ENCODE peak calls at places on chromosomes 4 and X, in eight cellular contexts. One of them, this sample, is unnamed.

GRCh38 chr4:183738081-183738673 is 79.1 kb downstream of the TRAPPC11 start:
- DNase-seq in activated naive CD4-positive, alpha-beta T cell treated with anti-CD3 and anti-CD28 coated beads for 36 hours: no peak
- DNase-seq in T-helper 9 cell: no peak
- DNase-seq in neural crest cell: no peak
- DNase-seq in ELF-1: no peak
- DNase-seq in anterior cingulate cortex: no peak
- DNase-seq in Daoy: no peak
- DNase-seq in stimulated activated naive B cell treated with anti-CD40 and anti-IgM and Interleukin-4, amounts not matched to agents 10 μg/mL and 1 μg/mL and 100 μg/mL, for 72 hours: no peak
- DNase-seq in this sample: peak; percentile 47

GRCh38 chr4:130851932-130852331 is 1756.0 kb downstream of the C4orf33 start:
- DNase-seq in activated naive CD4-positive, alpha-beta T cell treated with anti-CD3 and anti-CD28 coated beads for 36 hours: no peak
- DNase-seq in T-helper 9 cell: no peak
- DNase-seq in neural crest cell: no peak
- DNase-seq in ELF-1: no peak
- DNase-seq in anterior cingulate cortex: no peak
- DNase-seq in Daoy: no peak
- DNase-seq in stimulated activated naive B cell treated with anti-CD40 and anti-IgM and Interleukin-4, amounts not matched to agents 10 μg/mL and 1 μg/mL and 100 μg/mL, for 72 hours: no peak
- DNase-seq in this sample: no peak

GRCh38 chr4:143728171-143728570 is 27.7 kb upstream of the FREM3 start:
- DNase-seq in activated naive CD4-positive, alpha-beta T cell treated with anti-CD3 and anti-CD28 coated beads for 36 hours: no peak
- DNase-seq in T-helper 9 cell: no peak
- DNase-seq in neural crest cell: no peak
- DNase-seq in ELF-1: no peak
- DNase-seq in anterior cingulate cortex: no peak
- DNase-seq in Daoy: no peak
- DNase-seq in stimulated activated naive B cell treated with anti-CD40 and anti-IgM and Interleukin-4, amounts not matched to agents 10 μg/mL and 1 μg/mL and 100 μg/mL, for 72 hours: no peak
- DNase-seq in this sample: peak; percentile 56

GRCh38 chr4:24850669-24851068 is 55.3 kb downstream of the SOD3 start:
- DNase-seq in activated naive CD4-positive, alpha-beta T cell treated with anti-CD3 and anti-CD28 coated beads for 36 hours: no peak
- DNase-seq in T-helper 9 cell: no peak
- DNase-seq in neural crest cell: no peak
- DNase-seq in ELF-1: no peak
- DNase-seq in anterior cingulate cortex: no peak
- DNase-seq in Daoy: peak; percentile 86
- DNase-seq in stimulated activated naive B cell treated with anti-CD40 and anti-IgM and Interleukin-4, amounts not matched to agents 10 μg/mL and 1 μg/mL and 100 μg/mL, for 72 hours: no peak
- DNase-seq in this sample: peak; percentile 85

GRCh38 chr4:11724731-11725130 is 296.0 kb upstream of the HS3ST1 start:
- DNase-seq in activated naive CD4-positive, alpha-beta T cell treated with anti-CD3 and anti-CD28 coated beads for 36 hours: no peak
- DNase-seq in T-helper 9 cell: no peak
- DNase-seq in neural crest cell: no peak
- DNase-seq in ELF-1: no peak
- DNase-seq in anterior cingulate cortex: no peak
- DNase-seq in Daoy: no peak
- DNase-seq in stimulated activated naive B cell treated with anti-CD40 and anti-IgM and Interleukin-4, amounts not matched to agents 10 μg/mL and 1 μg/mL and 100 μg/mL, for 72 hours: no peak
- DNase-seq in this sample: no peak

GRCh38 chrX:19554786-19555185 is 39.5 kb upstream of the MAP3K15 start:
- DNase-seq in activated naive CD4-positive, alpha-beta T cell treated with anti-CD3 and anti-CD28 coated beads for 36 hours: peak; percentile 55
- DNase-seq in T-helper 9 cell: no peak
- DNase-seq in neural crest cell: no peak
- DNase-seq in ELF-1: no peak
- DNase-seq in anterior cingulate cortex: no peak
- DNase-seq in Daoy: peak; percentile 78
- DNase-seq in stimulated activated naive B cell treated with anti-CD40 and anti-IgM and Interleukin-4, amounts not matched to agents 10 μg/mL and 1 μg/mL and 100 μg/mL, for 72 hours: peak; percentile 51
- DNase-seq in this sample: peak; percentile 19

GRCh38 chr4:177322881-177323280 is 13.2 kb downstream of the NEIL3 start:
- DNase-seq in activated naive CD4-positive, alpha-beta T cell treated with anti-CD3 and anti-CD28 coated beads for 36 hours: no peak
- DNase-seq in T-helper 9 cell: no peak
- DNase-seq in neural crest cell: no peak
- DNase-seq in ELF-1: no peak
- DNase-seq in anterior cingulate cortex: no peak
- DNase-seq in Daoy: no peak
- DNase-seq in stimulated activated naive B cell treated with anti-CD40 and anti-IgM and Interleukin-4, amounts not matched to agents 10 μg/mL and 1 μg/mL and 100 μg/mL, for 72 hours: no peak
- DNase-seq in this sample: no peak

GRCh38 chr4:14091966-14092365 is 464.4 kb upstream of the BOD1L1 start:
- DNase-seq in activated naive CD4-positive, alpha-beta T cell treated with anti-CD3 and anti-CD28 coated beads for 36 hours: no peak
- DNase-seq in T-helper 9 cell: no peak
- DNase-seq in neural crest cell: no peak
- DNase-seq in ELF-1: no peak
- DNase-seq in anterior cingulate cortex: no peak
- DNase-seq in Daoy: no peak
- DNase-seq in stimulated activated naive B cell treated with anti-CD40 and anti-IgM and Interleukin-4, amounts not matched to agents 10 μg/mL and 1 μg/mL and 100 μg/mL, for 72 hours: no peak
- DNase-seq in this sample: no peak

GRCh38 chrX:45363596-45363995 is 162.9 kb upstream of the DIPK2B start:
- DNase-seq in activated naive CD4-positive, alpha-beta T cell treated with anti-CD3 and anti-CD28 coated beads for 36 hours: no peak
- DNase-seq in T-helper 9 cell: no peak
- DNase-seq in neural crest cell: no peak
- DNase-seq in ELF-1: no peak
- DNase-seq in anterior cingulate cortex: no peak
- DNase-seq in Daoy: no peak
- DNase-seq in stimulated activated naive B cell treated with anti-CD40 and anti-IgM and Interleukin-4, amounts not matched to agents 10 μg/mL and 1 μg/mL and 100 μg/mL, for 72 hours: no peak
- DNase-seq in this sample: no peak

GRCh38 chr4:79585834-79586233 is 177.8 kb upstream of the GK2 start:
- DNase-seq in activated naive CD4-positive, alpha-beta T cell treated with anti-CD3 and anti-CD28 coated beads for 36 hours: no peak
- DNase-seq in T-helper 9 cell: no peak
- DNase-seq in neural crest cell: no peak
- DNase-seq in ELF-1: peak; percentile 70
- DNase-seq in anterior cingulate cortex: no peak
- DNase-seq in Daoy: no peak
- DNase-seq in stimulated activated naive B cell treated with anti-CD40 and anti-IgM and Interleukin-4, amounts not matched to agents 10 μg/mL and 1 μg/mL and 100 μg/mL, for 72 hours: no peak
- DNase-seq in this sample: no peak

GRCh38 chrX:140509468-140510305 is 4.8 kb upstream of the SOX3 start:
- DNase-seq in activated naive CD4-positive, alpha-beta T cell treated with anti-CD3 and anti-CD28 coated beads for 36 hours: no peak
- DNase-seq in T-helper 9 cell: no peak
- DNase-seq in neural crest cell: no peak
- DNase-seq in ELF-1: peak; percentile 40
- DNase-seq in anterior cingulate cortex: no peak
- DNase-seq in Daoy: no peak
- DNase-seq in stimulated activated naive B cell treated with anti-CD40 and anti-IgM and Interleukin-4, amounts not matched to agents 10 μg/mL and 1 μg/mL and 100 μg/mL, for 72 hours: no peak
- DNase-seq in this sample: no peak

GRCh38 chr4:87541521-87541920 is 12.3 kb upstream of the SPARCL1 start:
- DNase-seq in activated naive CD4-positive, alpha-beta T cell treated with anti-CD3 and anti-CD28 coated beads for 36 hours: no peak
- DNase-seq in T-helper 9 cell: no peak
- DNase-seq in neural crest cell: no peak
- DNase-seq in ELF-1: no peak
- DNase-seq in anterior cingulate cortex: no peak
- DNase-seq in Daoy: no peak
- DNase-seq in stimulated activated naive B cell treated with anti-CD40 and anti-IgM and Interleukin-4, amounts not matched to agents 10 μg/mL and 1 μg/mL and 100 μg/mL, for 72 hours: no peak
- DNase-seq in this sample: no peak

GRCh38 chrX:39445336-39445735 is 644.1 kb downstream of the MID1IP1 start:
- DNase-seq in activated naive CD4-positive, alpha-beta T cell treated with anti-CD3 and anti-CD28 coated beads for 36 hours: peak; percentile 70
- DNase-seq in T-helper 9 cell: peak; percentile 25
- DNase-seq in neural crest cell: peak; percentile 18
- DNase-seq in ELF-1: peak; percentile 53
- DNase-seq in anterior cingulate cortex: no peak
- DNase-seq in Daoy: no peak
- DNase-seq in stimulated activated naive B cell treated with anti-CD40 and anti-IgM and Interleukin-4, amounts not matched to agents 10 μg/mL and 1 μg/mL and 100 μg/mL, for 72 hours: no peak
- DNase-seq in this sample: no peak

GRCh38 chr4:8534129-8534528 is 46.1 kb upstream of the GPR78 start:
- DNase-seq in activated naive CD4-positive, alpha-beta T cell treated with anti-CD3 and anti-CD28 coated beads for 36 hours: no peak
- DNase-seq in T-helper 9 cell: no peak
- DNase-seq in neural crest cell: no peak
- DNase-seq in ELF-1: peak; percentile 96
- DNase-seq in anterior cingulate cortex: no peak
- DNase-seq in Daoy: peak; percentile 71
- DNase-seq in stimulated activated naive B cell treated with anti-CD40 and anti-IgM and Interleukin-4, amounts not matched to agents 10 μg/mL and 1 μg/mL and 100 μg/mL, for 72 hours: no peak
- DNase-seq in this sample: no peak

GRCh38 chrX:10482262-10482661 is 138.1 kb downstream of the MID1 start:
- DNase-seq in activated naive CD4-positive, alpha-beta T cell treated with anti-CD3 and anti-CD28 coated beads for 36 hours: no peak
- DNase-seq in T-helper 9 cell: no peak
- DNase-seq in neural crest cell: peak; percentile 1
- DNase-seq in ELF-1: no peak
- DNase-seq in anterior cingulate cortex: no peak
- DNase-seq in Daoy: no peak
- DNase-seq in stimulated activated naive B cell treated with anti-CD40 and anti-IgM and Interleukin-4, amounts not matched to agents 10 μg/mL and 1 μg/mL and 100 μg/mL, for 72 hours: peak; percentile 66
- DNase-seq in this sample: no peak

GRCh38 chr4:152316969-152317368 is 218.9 kb downstream of the FBXW7 start:
- DNase-seq in activated naive CD4-positive, alpha-beta T cell treated with anti-CD3 and anti-CD28 coated beads for 36 hours: no peak
- DNase-seq in T-helper 9 cell: no peak
- DNase-seq in neural crest cell: no peak
- DNase-seq in ELF-1: no peak
- DNase-seq in anterior cingulate cortex: no peak
- DNase-seq in Daoy: no peak
- DNase-seq in stimulated activated naive B cell treated with anti-CD40 and anti-IgM and Interleukin-4, amounts not matched to agents 10 μg/mL and 1 μg/mL and 100 μg/mL, for 72 hours: no peak
- DNase-seq in this sample: no peak

GRCh38 chr4:76920715-76921114 is 22.8 kb upstream of the SOWAHB start:
- DNase-seq in activated naive CD4-positive, alpha-beta T cell treated with anti-CD3 and anti-CD28 coated beads for 36 hours: no peak
- DNase-seq in T-helper 9 cell: no peak
- DNase-seq in neural crest cell: no peak
- DNase-seq in ELF-1: no peak
- DNase-seq in anterior cingulate cortex: no peak
- DNase-seq in Daoy: no peak
- DNase-seq in stimulated activated naive B cell treated with anti-CD40 and anti-IgM and Interleukin-4, amounts not matched to agents 10 μg/mL and 1 μg/mL and 100 μg/mL, for 72 hours: no peak
- DNase-seq in this sample: no peak

GRCh38 chr4:163693211-163693610 is 198.7 kb downstream of the TMA16 start:
- DNase-seq in activated naive CD4-positive, alpha-beta T cell treated with anti-CD3 and anti-CD28 coated beads for 36 hours: no peak
- DNase-seq in T-helper 9 cell: no peak
- DNase-seq in neural crest cell: no peak
- DNase-seq in ELF-1: no peak
- DNase-seq in anterior cingulate cortex: no peak
- DNase-seq in Daoy: no peak
- DNase-seq in stimulated activated naive B cell treated with anti-CD40 and anti-IgM and Interleukin-4, amounts not matched to agents 10 μg/mL and 1 μg/mL and 100 μg/mL, for 72 hours: no peak
- DNase-seq in this sample: no peak

GRCh38 chr4:157992038-157992706 is 180.7 kb downstream of the GASK1B start:
- DNase-seq in activated naive CD4-positive, alpha-beta T cell treated with anti-CD3 and anti-CD28 coated beads for 36 hours: peak; percentile 32
- DNase-seq in T-helper 9 cell: no peak
- DNase-seq in neural crest cell: peak; percentile 61
- DNase-seq in ELF-1: no peak
- DNase-seq in anterior cingulate cortex: no peak
- DNase-seq in Daoy: peak; percentile 21
- DNase-seq in stimulated activated naive B cell treated with anti-CD40 and anti-IgM and Interleukin-4, amounts not matched to agents 10 μg/mL and 1 μg/mL and 100 μg/mL, for 72 hours: no peak
- DNase-seq in this sample: peak; percentile 47

GRCh38 chrX:72045141-72045540 is 86.6 kb downstream of the RTL5 start:
- DNase-seq in activated naive CD4-positive, alpha-beta T cell treated with anti-CD3 and anti-CD28 coated beads for 36 hours: no peak
- DNase-seq in T-helper 9 cell: no peak
- DNase-seq in neural crest cell: no peak
- DNase-seq in ELF-1: no peak
- DNase-seq in anterior cingulate cortex: no peak
- DNase-seq in Daoy: no peak
- DNase-seq in stimulated activated naive B cell treated with anti-CD40 and anti-IgM and Interleukin-4, amounts not matched to agents 10 μg/mL and 1 μg/mL and 100 μg/mL, for 72 hours: no peak
- DNase-seq in this sample: no peak

GRCh38 chrX:142036111-142036510 is 132.4 kb downstream of the MAGEC1 start:
- DNase-seq in activated naive CD4-positive, alpha-beta T cell treated with anti-CD3 and anti-CD28 coated beads for 36 hours: no peak
- DNase-seq in T-helper 9 cell: no peak
- DNase-seq in neural crest cell: no peak
- DNase-seq in ELF-1: no peak
- DNase-seq in anterior cingulate cortex: no peak
- DNase-seq in Daoy: no peak
- DNase-seq in stimulated activated naive B cell treated with anti-CD40 and anti-IgM and Interleukin-4, amounts not matched to agents 10 μg/mL and 1 μg/mL and 100 μg/mL, for 72 hours: no peak
- DNase-seq in this sample: no peak

GRCh38 chrX:105461013-105461412 is 240.5 kb upstream of the TEX13A start:
- DNase-seq in activated naive CD4-positive, alpha-beta T cell treated with anti-CD3 and anti-CD28 coated beads for 36 hours: no peak
- DNase-seq in T-helper 9 cell: no peak
- DNase-seq in neural crest cell: no peak
- DNase-seq in ELF-1: no peak
- DNase-seq in anterior cingulate cortex: no peak
- DNase-seq in Daoy: peak; percentile 7
- DNase-seq in stimulated activated naive B cell treated with anti-CD40 and anti-IgM and Interleukin-4, amounts not matched to agents 10 μg/mL and 1 μg/mL and 100 μg/mL, for 72 hours: no peak
- DNase-seq in this sample: no peak

GRCh38 chr4:7650606-7651400 is 216.1 kb upstream of the PSAPL1 start:
- DNase-seq in activated naive CD4-positive, alpha-beta T cell treated with anti-CD3 and anti-CD28 coated beads for 36 hours: peak; percentile 34
- DNase-seq in T-helper 9 cell: no peak
- DNase-seq in neural crest cell: peak; percentile 28
- DNase-seq in ELF-1: peak; percentile 81
- DNase-seq in anterior cingulate cortex: no peak
- DNase-seq in Daoy: peak; percentile 84
- DNase-seq in stimulated activated naive B cell treated with anti-CD40 and anti-IgM and Interleukin-4, amounts not matched to agents 10 μg/mL and 1 μg/mL and 100 μg/mL, for 72 hours: no peak
- DNase-seq in this sample: no peak

GRCh38 chr4:147049940-147050852 is 104.5 kb upstream of the TTC29 start:
- DNase-seq in activated naive CD4-positive, alpha-beta T cell treated with anti-CD3 and anti-CD28 coated beads for 36 hours: no peak
- DNase-seq in T-helper 9 cell: no peak
- DNase-seq in neural crest cell: no peak
- DNase-seq in ELF-1: no peak
- DNase-seq in anterior cingulate cortex: no peak
- DNase-seq in Daoy: no peak
- DNase-seq in stimulated activated naive B cell treated with anti-CD40 and anti-IgM and Interleukin-4, amounts not matched to agents 10 μg/mL and 1 μg/mL and 100 μg/mL, for 72 hours: no peak
- DNase-seq in this sample: peak; percentile 9

GRCh38 chrX:13662537-13662841 is 9.5 kb downstream of the TCEANC start:
- DNase-seq in activated naive CD4-positive, alpha-beta T cell treated with anti-CD3 and anti-CD28 coated beads for 36 hours: no peak
- DNase-seq in T-helper 9 cell: no peak
- DNase-seq in neural crest cell: no peak
- DNase-seq in ELF-1: no peak
- DNase-seq in anterior cingulate cortex: no peak
- DNase-seq in Daoy: no peak
- DNase-seq in stimulated activated naive B cell treated with anti-CD40 and anti-IgM and Interleukin-4, amounts not matched to agents 10 μg/mL and 1 μg/mL and 100 μg/mL, for 72 hours: no peak
- DNase-seq in this sample: peak; percentile 42

GRCh38 chrX:33339219-33339618 is 127.9 kb upstream of the DMD start:
- DNase-seq in activated naive CD4-positive, alpha-beta T cell treated with anti-CD3 and anti-CD28 coated beads for 36 hours: no peak
- DNase-seq in T-helper 9 cell: no peak
- DNase-seq in neural crest cell: no peak
- DNase-seq in ELF-1: no peak
- DNase-seq in anterior cingulate cortex: no peak
- DNase-seq in Daoy: peak; percentile 6
- DNase-seq in stimulated activated naive B cell treated with anti-CD40 and anti-IgM and Interleukin-4, amounts not matched to agents 10 μg/mL and 1 μg/mL and 100 μg/mL, for 72 hours: no peak
- DNase-seq in this sample: no peak

GRCh38 chr4:140038031-140038533 is 115.9 kb downstream of the MAML3 start:
- DNase-seq in activated naive CD4-positive, alpha-beta T cell treated with anti-CD3 and anti-CD28 coated beads for 36 hours: no peak
- DNase-seq in T-helper 9 cell: no peak
- DNase-seq in neural crest cell: no peak
- DNase-seq in ELF-1: no peak
- DNase-seq in anterior cingulate cortex: no peak
- DNase-seq in Daoy: peak; percentile 44
- DNase-seq in stimulated activated naive B cell treated with anti-CD40 and anti-IgM and Interleukin-4, amounts not matched to agents 10 μg/mL and 1 μg/mL and 100 μg/mL, for 72 hours: no peak
- DNase-seq in this sample: no peak

GRCh38 chr4:168656055-168656660 is 159.3 kb downstream of the PALLD start:
- DNase-seq in activated naive CD4-positive, alpha-beta T cell treated with anti-CD3 and anti-CD28 coated beads for 36 hours: no peak
- DNase-seq in T-helper 9 cell: no peak
- DNase-seq in neural crest cell: no peak
- DNase-seq in ELF-1: no peak
- DNase-seq in anterior cingulate cortex: no peak
- DNase-seq in Daoy: peak; percentile 35
- DNase-seq in stimulated activated naive B cell treated with anti-CD40 and anti-IgM and Interleukin-4, amounts not matched to agents 10 μg/mL and 1 μg/mL and 100 μg/mL, for 72 hours: no peak
- DNase-seq in this sample: peak; percentile 83

GRCh38 chr4:83569967-83570366 is 34.1 kb downstream of the GPAT3 start:
- DNase-seq in activated naive CD4-positive, alpha-beta T cell treated with anti-CD3 and anti-CD28 coated beads for 36 hours: no peak
- DNase-seq in T-helper 9 cell: no peak
- DNase-seq in neural crest cell: no peak
- DNase-seq in ELF-1: no peak
- DNase-seq in anterior cingulate cortex: no peak
- DNase-seq in Daoy: no peak
- DNase-seq in stimulated activated naive B cell treated with anti-CD40 and anti-IgM and Interleukin-4, amounts not matched to agents 10 μg/mL and 1 μg/mL and 100 μg/mL, for 72 hours: peak; percentile 23
- DNase-seq in this sample: no peak

GRCh38 chrX:150236304-150236703 is 126.8 kb upstream of the MAMLD1 start:
- DNase-seq in activated naive CD4-positive, alpha-beta T cell treated with anti-CD3 and anti-CD28 coated beads for 36 hours: no peak
- DNase-seq in T-helper 9 cell: no peak
- DNase-seq in neural crest cell: no peak
- DNase-seq in ELF-1: no peak
- DNase-seq in anterior cingulate cortex: no peak
- DNase-seq in Daoy: peak; percentile 23
- DNase-seq in stimulated activated naive B cell treated with anti-CD40 and anti-IgM and Interleukin-4, amounts not matched to agents 10 μg/mL and 1 μg/mL and 100 μg/mL, for 72 hours: no peak
- DNase-seq in this sample: peak; percentile 47

GRCh38 chrX:50202539-50202938 is 1.7 kb upstream of the AKAP4 start:
- DNase-seq in activated naive CD4-positive, alpha-beta T cell treated with anti-CD3 and anti-CD28 coated beads for 36 hours: no peak
- DNase-seq in T-helper 9 cell: no peak
- DNase-seq in neural crest cell: no peak
- DNase-seq in ELF-1: peak; percentile 45
- DNase-seq in anterior cingulate cortex: no peak
- DNase-seq in Daoy: no peak
- DNase-seq in stimulated activated naive B cell treated with anti-CD40 and anti-IgM and Interleukin-4, amounts not matched to agents 10 μg/mL and 1 μg/mL and 100 μg/mL, for 72 hours: no peak
- DNase-seq in this sample: no peak

GRCh38 chr4:75745192-75745591 is 20.8 kb downstream of the USO1 start:
- DNase-seq in activated naive CD4-positive, alpha-beta T cell treated with anti-CD3 and anti-CD28 coated beads for 36 hours: no peak
- DNase-seq in T-helper 9 cell: no peak
- DNase-seq in neural crest cell: no peak
- DNase-seq in ELF-1: no peak
- DNase-seq in anterior cingulate cortex: no peak
- DNase-seq in Daoy: no peak
- DNase-seq in stimulated activated naive B cell treated with anti-CD40 and anti-IgM and Interleukin-4, amounts not matched to agents 10 μg/mL and 1 μg/mL and 100 μg/mL, for 72 hours: no peak
- DNase-seq in this sample: peak; percentile 47

GRCh38 chrX:38045697-38046096 is 39.3 kb downstream of the SYTL5 start:
- DNase-seq in activated naive CD4-positive, alpha-beta T cell treated with anti-CD3 and anti-CD28 coated beads for 36 hours: no peak
- DNase-seq in T-helper 9 cell: no peak
- DNase-seq in neural crest cell: no peak
- DNase-seq in ELF-1: no peak
- DNase-seq in anterior cingulate cortex: no peak
- DNase-seq in Daoy: no peak
- DNase-seq in stimulated activated naive B cell treated with anti-CD40 and anti-IgM and Interleukin-4, amounts not matched to agents 10 μg/mL and 1 μg/mL and 100 μg/mL, for 72 hours: no peak
- DNase-seq in this sample: no peak

GRCh38 chr4:111652986-111653385 is 492.3 kb upstream of the FAM241A start:
- DNase-seq in activated naive CD4-positive, alpha-beta T cell treated with anti-CD3 and anti-CD28 coated beads for 36 hours: no peak
- DNase-seq in T-helper 9 cell: no peak
- DNase-seq in neural crest cell: no peak
- DNase-seq in ELF-1: no peak
- DNase-seq in anterior cingulate cortex: no peak
- DNase-seq in Daoy: no peak
- DNase-seq in stimulated activated naive B cell treated with anti-CD40 and anti-IgM and Interleukin-4, amounts not matched to agents 10 μg/mL and 1 μg/mL and 100 μg/mL, for 72 hours: no peak
- DNase-seq in this sample: no peak